ENCODE peak calls at places on chromosomes 11 and 22, in four cellular contexts. One of them, this sample, is unnamed.

GRCh38 chr22:24427500-24428164 is at the start of gene ADORA2A:
- DNase-seq in endothelial cell: no peak
- DNase-seq in heart right ventricle: no peak
- DNase-seq in fibroblast of pulmonary artery: no peak
- DNase-seq in this sample: no peak

GRCh38 chr22:44567846-44568493 is 69.9 kb upstream of the RTL6 start:
- DNase-seq in endothelial cell: peak
- DNase-seq in heart right ventricle: peak
- DNase-seq in fibroblast of pulmonary artery: peak
- DNase-seq in this sample: peak

GRCh38 chr11:6928916-6929315 is 2.7 kb downstream of the ZNF215 start:
- DNase-seq in endothelial cell: no peak
- DNase-seq in heart right ventricle: no peak
- DNase-seq in fibroblast of pulmonary artery: no peak
- DNase-seq in this sample: no peak

GRCh38 chr22:49993649-49994360 is 18.8 kb downstream of the IL17REL start:
- DNase-seq in endothelial cell: no peak
- DNase-seq in heart right ventricle: no peak
- DNase-seq in fibroblast of pulmonary artery: no peak
- DNase-seq in this sample: no peak

GRCh38 chr11:108758458-108758857 is 93.6 kb downstream of the DDX10 start:
- DNase-seq in endothelial cell: no peak
- DNase-seq in heart right ventricle: no peak
- DNase-seq in fibroblast of pulmonary artery: peak
- DNase-seq in this sample: no peak

GRCh38 chr11:48099916-48100446 is 116.6 kb upstream of the OR4B1 start:
- DNase-seq in endothelial cell: no peak
- DNase-seq in heart right ventricle: no peak
- DNase-seq in fibroblast of pulmonary artery: no peak
- DNase-seq in this sample: no peak

GRCh38 chr11:128501008-128501407 is 86.3 kb downstream of the ETS1 start:
- DNase-seq in endothelial cell: no peak
- DNase-seq in heart right ventricle: no peak
- DNase-seq in fibroblast of pulmonary artery: no peak
- DNase-seq in this sample: no peak

GRCh38 chr11:76835928-76836612 is 24.6 kb upstream of the ACER3 start:
- DNase-seq in endothelial cell: no peak
- DNase-seq in heart right ventricle: peak
- DNase-seq in fibroblast of pulmonary artery: peak
- DNase-seq in this sample: no peak

GRCh38 chr22:50299724-50300619 is 7.5 kb downstream of the PLXNB2 start:
- DNase-seq in endothelial cell: peak
- DNase-seq in heart right ventricle: no peak
- DNase-seq in fibroblast of pulmonary artery: no peak
- DNase-seq in this sample: peak

GRCh38 chr11:34680918-34681554 is 60.1 kb downstream of the EHF start:
- DNase-seq in endothelial cell: no peak
- DNase-seq in heart right ventricle: no peak
- DNase-seq in fibroblast of pulmonary artery: peak
- DNase-seq in this sample: no peak

GRCh38 chr11:91653091-91653754 is 571.4 kb upstream of the FAT3 start:
- DNase-seq in endothelial cell: no peak
- DNase-seq in heart right ventricle: no peak
- DNase-seq in fibroblast of pulmonary artery: no peak
- DNase-seq in this sample: no peak

GRCh38 chr11:67285541-67286498 is 3.3 kb upstream of the ANKRD13D start:
- DNase-seq in endothelial cell: no peak
- DNase-seq in heart right ventricle: no peak
- DNase-seq in fibroblast of pulmonary artery: no peak
- DNase-seq in this sample: no peak

GRCh38 chr11:93529707-93530467 is 13.3 kb downstream of the SMCO4 start:
- DNase-seq in endothelial cell: no peak
- DNase-seq in heart right ventricle: no peak
- DNase-seq in fibroblast of pulmonary artery: no peak
- DNase-seq in this sample: no peak

GRCh38 chr22:45602824-45603301 is 68.8 kb upstream of the ATXN10 start:
- DNase-seq in endothelial cell: no peak
- DNase-seq in heart right ventricle: no peak
- DNase-seq in fibroblast of pulmonary artery: peak
- DNase-seq in this sample: no peak

GRCh38 chr11:120744016-120744994 is 232.8 kb downstream of the GRIK4 start:
- DNase-seq in endothelial cell: no peak
- DNase-seq in heart right ventricle: no peak
- DNase-seq in fibroblast of pulmonary artery: no peak
- DNase-seq in this sample: no peak
- TF ChIP-seq CTCF in endothelial cell: peak
- TF ChIP-seq CTCF in heart right ventricle: no peak
- TF ChIP-seq CTCF in fibroblast of pulmonary artery: no peak
- TF ChIP-seq CTCF in this sample: peak

DNA sequence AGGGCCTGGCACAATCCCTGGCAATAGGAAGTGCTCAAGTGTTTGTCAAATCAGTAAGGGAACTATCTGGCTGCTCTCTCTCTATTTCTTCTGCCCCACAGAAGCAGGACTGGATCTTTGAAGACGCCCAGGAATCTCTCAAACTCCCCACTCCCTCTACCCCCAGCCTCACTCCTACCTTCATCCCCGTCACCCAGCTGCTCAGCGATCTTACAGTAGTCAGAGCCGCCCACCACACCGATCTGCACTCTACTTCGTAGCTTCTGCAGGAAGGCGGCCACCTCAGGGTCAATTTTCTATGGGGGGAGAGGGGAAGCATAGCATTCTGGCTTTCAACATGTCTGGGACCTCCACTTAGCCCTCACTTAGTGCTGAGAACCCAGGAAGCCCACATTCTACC is 3.7 kb downstream of the PMM1 start:
- DNase-seq in endothelial cell: no peak
- DNase-seq in heart right ventricle: no peak
- DNase-seq in fibroblast of pulmonary artery: no peak
- DNase-seq in this sample: no peak
- TF ChIP-seq CTCF in endothelial cell: no peak
- TF ChIP-seq CTCF in heart right ventricle: no peak
- TF ChIP-seq CTCF in fibroblast of pulmonary artery: no peak
- TF ChIP-seq CTCF in this sample: no peak

GRCh38 chr22:27692243-27692642 is 109.3 kb downstream of the MN1 start:
- DNase-seq in endothelial cell: no peak
- DNase-seq in heart right ventricle: no peak
- DNase-seq in fibroblast of pulmonary artery: no peak
- DNase-seq in this sample: no peak
- TF ChIP-seq CTCF in endothelial cell: no peak
- TF ChIP-seq CTCF in heart right ventricle: no peak
- TF ChIP-seq CTCF in fibroblast of pulmonary artery: no peak
- TF ChIP-seq CTCF in this sample: no peak

DNA sequence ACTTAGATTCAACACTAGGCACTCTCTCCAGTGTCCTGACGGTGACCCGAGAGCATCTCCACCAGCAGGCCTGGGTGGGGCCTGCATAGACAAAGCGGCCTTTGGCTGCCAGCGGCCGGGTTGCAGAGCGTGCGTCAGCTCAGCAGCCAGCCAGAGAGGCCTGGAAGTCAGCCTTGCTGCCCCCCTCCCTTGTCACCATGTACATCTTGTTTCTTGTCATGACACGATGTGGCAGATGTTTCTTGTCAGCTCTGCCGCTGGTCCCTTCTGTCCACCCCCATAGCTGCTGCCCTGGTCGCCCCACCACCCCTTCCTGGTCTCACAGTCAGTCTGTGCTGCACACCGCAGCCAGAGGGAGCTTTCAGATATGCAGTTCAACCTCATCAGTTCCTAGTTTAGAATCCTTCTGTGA is 33.1 kb upstream of the CBX7 start:
- DNase-seq in endothelial cell: no peak
- DNase-seq in heart right ventricle: peak
- DNase-seq in fibroblast of pulmonary artery: peak
- DNase-seq in this sample: no peak
- TF ChIP-seq CTCF in endothelial cell: no peak
- TF ChIP-seq CTCF in heart right ventricle: peak
- TF ChIP-seq CTCF in fibroblast of pulmonary artery: peak
- TF ChIP-seq CTCF in this sample: no peak

GRCh38 chr11:3195251-3196160 is 23.1 kb downstream of the MRGPRG start:
- DNase-seq in endothelial cell: no peak
- DNase-seq in heart right ventricle: no peak
- DNase-seq in fibroblast of pulmonary artery: peak
- DNase-seq in this sample: peak
- TF ChIP-seq CTCF in endothelial cell: no peak
- TF ChIP-seq CTCF in heart right ventricle: peak
- TF ChIP-seq CTCF in fibroblast of pulmonary artery: peak
- TF ChIP-seq CTCF in this sample: peak

DNA sequence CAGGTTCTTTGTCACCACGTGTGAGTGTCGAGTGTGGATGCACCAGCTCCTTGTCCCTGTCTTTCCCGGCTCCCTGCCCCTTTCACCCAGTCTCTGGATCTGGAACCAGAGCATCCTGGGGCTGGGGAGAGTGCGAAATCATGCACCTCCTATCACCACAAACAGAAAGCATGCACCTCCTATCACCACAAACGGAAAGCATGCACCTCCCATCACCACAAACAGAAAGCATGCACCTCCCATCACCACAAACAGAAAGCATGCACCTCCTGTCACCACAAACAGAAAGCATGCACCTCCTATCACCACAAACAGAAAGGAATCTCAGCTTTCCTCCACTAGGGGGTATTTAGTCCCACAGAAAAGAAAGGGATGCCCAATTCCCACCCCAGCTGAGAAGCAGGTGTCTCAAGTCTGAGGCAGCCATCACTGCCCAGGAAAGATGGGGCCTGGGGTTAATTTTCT is 5.9 kb upstream of the GLB1L3 start:
- DNase-seq in endothelial cell: no peak
- DNase-seq in heart right ventricle: no peak
- DNase-seq in fibroblast of pulmonary artery: no peak
- DNase-seq in this sample: no peak
- TF ChIP-seq CTCF in endothelial cell: peak
- TF ChIP-seq CTCF in heart right ventricle: no peak
- TF ChIP-seq CTCF in fibroblast of pulmonary artery: peak
- TF ChIP-seq CTCF in this sample: no peak

GRCh38 chr11:119156496-119156895 is 7.6 kb downstream of the ABCG4 start:
- DNase-seq in endothelial cell: no peak
- DNase-seq in heart right ventricle: no peak
- DNase-seq in fibroblast of pulmonary artery: no peak
- DNase-seq in this sample: no peak
- TF ChIP-seq CTCF in endothelial cell: no peak
- TF ChIP-seq CTCF in heart right ventricle: peak
- TF ChIP-seq CTCF in fibroblast of pulmonary artery: no peak
- TF ChIP-seq CTCF in this sample: no peak

GRCh38 chr22:19910180-19910744 is 31.3 kb upstream of the COMT start:
- DNase-seq in endothelial cell: no peak
- DNase-seq in heart right ventricle: no peak
- DNase-seq in fibroblast of pulmonary artery: no peak
- DNase-seq in this sample: no peak
- TF ChIP-seq CTCF in endothelial cell: peak
- TF ChIP-seq CTCF in heart right ventricle: no peak
- TF ChIP-seq CTCF in fibroblast of pulmonary artery: no peak
- TF ChIP-seq CTCF in this sample: no peak